ENCODE peak calls at places on chromosomes 16 and 17, in four cellular contexts. C is GM04504; S is activated T-helper 1 cell treated with anti-CD3 and anti-CD28 coated beads, Interleukin-2, amount 50 U/mL, for 16 hours; Q is stimulated activated CD4-positive, alpha-beta T cell treated with anti-CD3 and anti-CD28 coated beads, Interleukin-4, amount 100 ng/mL, for 24 hours. W is an unnamed sample.

GRCh38 chr16:84044108-84044488 is 1.5 kb upstream of the SLC38A8 start:
- DNase-seq in C (no peak), S (no peak), Q (no peak), W (no peak)

GRCh38 chr17:17129466-17129865 is 76.7 kb downstream of the PLD6 start:
- DNase-seq in C (no peak), S (no peak), Q (no peak), W (peak; percentile 20)

GRCh38 chr16:65083181-65083845 is 38.5 kb downstream of the CDH11 start:
- DNase-seq in C (no peak), S (no peak), Q (no peak), W (no peak)

GRCh38 chr17:76500745-76501017 is 542 bp downstream of the RHBDF2 start:
- DNase-seq in C (no peak), S (no peak), Q (no peak), W (no peak)

GRCh38 chr16:57194512-57194911 is 8.4 kb downstream of the RSPRY1 start:
- DNase-seq in C (peak; percentile 76), S (no peak), Q (no peak), W (no peak)

GRCh38 chr17:48718162-48718780 is 4.0 kb downstream of the PRAC1 start:
- DNase-seq in C (no peak), S (no peak), Q (no peak), W (no peak)

GRCh38 chr16:28310796-28311195 is 18.5 kb downstream of the SBK1 start:
- DNase-seq in C (no peak), S (no peak), Q (no peak), W (no peak)

GRCh38 chr17:50518265-50519023 is 10.2 kb downstream of the MYCBPAP start:
- DNase-seq in C (no peak), S (no peak), Q (no peak), W (no peak)

GRCh38 chr16:25063865-25064264 is 47.7 kb upstream of the LCMT1 start:
- DNase-seq in C (no peak), S (no peak), Q (no peak), W (no peak)

GRCh38 chr17:40346061-40346767 is 18.3 kb downstream of the GJD3 start:
- DNase-seq in C (no peak), S (no peak), Q (no peak), W (no peak)

GRCh38 chr16:3097266-3097665 is 1.8 kb downstream of the ZSCAN10 start:
- DNase-seq in C (no peak), S (no peak), Q (no peak), W (no peak)

GRCh38 chr16:12258806-12259205 is 282.3 kb downstream of the SNX29 start:
- DNase-seq in C (no peak), S (no peak), Q (no peak), W (no peak)

GRCh38 chr17:57682667-57683066 is 62.4 kb downstream of the CCDC182 start:
- DNase-seq in C (no peak), S (no peak), Q (no peak), W (no peak)

GRCh38 chr17:62080647-62081046 is 15.6 kb upstream of the MED13 start:
- DNase-seq in C (no peak), S (no peak), Q (no peak), W (no peak)

GRCh38 chr17:78407387-78407990 is 29.0 kb downstream of the PGS1 start:
- DNase-seq in C (no peak), S (no peak), Q (no peak), W (peak; percentile 14)

GRCh38 chr16:72677662-72678447 is 370.1 kb downstream of the ZFHX3 start:
- DNase-seq in C (no peak), S (no peak), Q (no peak), W (no peak)

GRCh38 chr17:47252766-47253512 is 688 bp upstream of the ITGB3 start:
- DNase-seq in C (no peak), S (no peak), Q (no peak), W (no peak)

GRCh38 chr17:40022497-40022896 is 7.3 kb downstream of the CSF3 start:
- DNase-seq in C (no peak), S (no peak), Q (no peak), W (no peak)

GRCh38 chr17:21164226-21165019 is 37.7 kb downstream of the DHRS7B start:
- DNase-seq in C (no peak), S (no peak), Q (no peak), W (no peak)

GRCh38 chr16:12757546-12757945 is 46.1 kb downstream of the CPPED1 start:
- DNase-seq in C (no peak), S (no peak), Q (no peak), W (no peak)

GRCh38 chr17:9071921-9072503 is 50.7 kb downstream of the NTN1 start:
- DNase-seq in C (no peak), S (no peak), Q (no peak), W (no peak)

GRCh38 chr16:1038932-1039331 is 33.6 kb upstream of the SSTR5 start:
- DNase-seq in C (no peak), S (no peak), Q (no peak), W (no peak)

GRCh38 chr17:61131555-61131954 is 268.1 kb upstream of the TBX2 start:
- DNase-seq in C (no peak), S (no peak), Q (no peak), W (no peak)

GRCh38 chr17:28982191-28982793 is 23.5 kb downstream of the SEZ6 start:
- DNase-seq in C (no peak), S (peak; percentile 16), Q (peak; percentile 54), W (no peak)

GRCh38 chr17:68576811-68577551 is 24.2 kb downstream of the FAM20A start:
- DNase-seq in C (peak; percentile 75), S (no peak), Q (no peak), W (no peak)

GRCh38 chr16:2919511-2920255 is 8.0 kb downstream of the FLYWCH1 start:
- DNase-seq in C (no peak), S (peak; percentile 41), Q (peak; percentile 64), W (no peak)

GRCh38 chr17:44115585-44116415 is 7.6 kb downstream of the HDAC5 start:
- DNase-seq in C (no peak), S (no peak), Q (peak; percentile 14), W (no peak)

GRCh38 chr16:57540387-57540786 is 2.1 kb upstream of the ADGRG5 start:
- DNase-seq in C (no peak), S (no peak), Q (peak; percentile 1), W (no peak)

GRCh38 chr16:67116388-67117311 is 6.9 kb downstream of the PHAF1 start:
- DNase-seq in C (no peak), S (no peak), Q (no peak), W (no peak)

GRCh38 chr17:8681175-8681949 is 50.8 kb upstream of the MYH10 start:
- DNase-seq in C (peak; percentile 15), S (no peak), Q (no peak), W (no peak)

GRCh38 chr17:80270104-80270503 is 9.5 kb downstream of the RNF213 start:
- DNase-seq in C (no peak), S (no peak), Q (no peak), W (no peak)

GRCh38 chr16:50303605-50304466 is 37.5 kb downstream of the ADCY7 start:
- DNase-seq in C (no peak), S (no peak), Q (no peak), W (no peak)